ENCODE peak calls at places on chromosome 3, in eight cellular contexts. One of them, this sample, is unnamed.

GRCh38 chr3:194318511-194319161 is 32.5 kb downstream of the CPN2 start:
- DNase-seq in stomach: no peak
- DNase-seq in lower lobe of right lung: no peak
- DNase-seq in neuronal stem cell: no peak
- DNase-seq in pancreas: no peak
- DNase-seq in heart left ventricle: no peak
- DNase-seq in HCT116: no peak
- DNase-seq in adrenal gland: no peak
- DNase-seq in this sample: no peak

GRCh38 chr3:174156200-174156599 is 702.9 kb upstream of the NAALADL2 start:
- DNase-seq in heart left ventricle: no peak
- DNase-seq in stomach: no peak
- DNase-seq in neuronal stem cell: no peak
- DNase-seq in HCT116: no peak
- DNase-seq in lower lobe of right lung: no peak
- DNase-seq in pancreas: no peak
- DNase-seq in adrenal gland: no peak
- DNase-seq in this sample: no peak

GRCh38 chr3:90062631-90063200 is 955.3 kb downstream of the EPHA3 start:
- DNase-seq in heart left ventricle: no peak
- DNase-seq in lower lobe of right lung: no peak
- DNase-seq in pancreas: no peak
- DNase-seq in HCT116: no peak
- DNase-seq in adrenal gland: no peak
- DNase-seq in neuronal stem cell: no peak
- DNase-seq in stomach: no peak
- DNase-seq in this sample: no peak

GRCh38 chr3:179731544-179731943 is 78.7 kb downstream of the USP13 start:
- DNase-seq in heart left ventricle: no peak
- DNase-seq in neuronal stem cell: no peak
- DNase-seq in lower lobe of right lung: peak; percentile 89
- DNase-seq in adrenal gland: no peak
- DNase-seq in pancreas: no peak
- DNase-seq in stomach: no peak
- DNase-seq in HCT116: no peak
- DNase-seq in this sample: no peak

GRCh38 chr3:128076465-128076782 is 24.2 kb downstream of the SEC61A1 start:
- DNase-seq in pancreas: no peak
- DNase-seq in adrenal gland: no peak
- DNase-seq in heart left ventricle: peak; percentile 42
- DNase-seq in HCT116: no peak
- DNase-seq in lower lobe of right lung: peak; percentile 61
- DNase-seq in neuronal stem cell: no peak
- DNase-seq in stomach: no peak
- DNase-seq in this sample: no peak

GRCh38 chr3:196440041-196440537 is 7.9 kb upstream of the UBXN7 start:
- DNase-seq in neuronal stem cell: no peak
- DNase-seq in lower lobe of right lung: no peak
- DNase-seq in heart left ventricle: peak; percentile 54
- DNase-seq in stomach: no peak
- DNase-seq in adrenal gland: no peak
- DNase-seq in pancreas: no peak
- DNase-seq in HCT116: no peak
- DNase-seq in this sample: no peak

GRCh38 chr3:114764056-114764492 is 383.0 kb downstream of the ZBTB20 start:
- DNase-seq in pancreas: no peak
- DNase-seq in heart left ventricle: no peak
- DNase-seq in adrenal gland: no peak
- DNase-seq in HCT116: no peak
- DNase-seq in stomach: no peak
- DNase-seq in neuronal stem cell: no peak
- DNase-seq in lower lobe of right lung: no peak
- DNase-seq in this sample: peak; percentile 43

GRCh38 chr3:112412494-112412893 is 79.5 kb downstream of the CD200 start:
- DNase-seq in stomach: no peak
- DNase-seq in pancreas: no peak
- DNase-seq in neuronal stem cell: no peak
- DNase-seq in lower lobe of right lung: no peak
- DNase-seq in HCT116: no peak
- DNase-seq in heart left ventricle: no peak
- DNase-seq in adrenal gland: no peak
- DNase-seq in this sample: no peak

GRCh38 chr3:55169608-55170010 is 241.8 kb upstream of the LRTM1 start:
- DNase-seq in HCT116: no peak
- DNase-seq in neuronal stem cell: no peak
- DNase-seq in adrenal gland: no peak
- DNase-seq in heart left ventricle: no peak
- DNase-seq in pancreas: no peak
- DNase-seq in lower lobe of right lung: no peak
- DNase-seq in stomach: no peak
- DNase-seq in this sample: no peak

GRCh38 chr3:30912304-30912703 is 17.8 kb upstream of the GADL1 start:
- DNase-seq in adrenal gland: no peak
- DNase-seq in stomach: no peak
- DNase-seq in pancreas: no peak
- DNase-seq in HCT116: no peak
- DNase-seq in heart left ventricle: no peak
- DNase-seq in lower lobe of right lung: no peak
- DNase-seq in neuronal stem cell: no peak
- DNase-seq in this sample: no peak

GRCh38 chr3:119669906-119670570 is 7.2 kb downstream of the COX17 start:
- DNase-seq in HCT116: no peak
- DNase-seq in pancreas: no peak
- DNase-seq in heart left ventricle: no peak
- DNase-seq in neuronal stem cell: no peak
- DNase-seq in adrenal gland: peak; percentile 69
- DNase-seq in stomach: no peak
- DNase-seq in lower lobe of right lung: no peak
- DNase-seq in this sample: no peak

GRCh38 chr3:119884161-119884557 is 102.3 kb downstream of the NR1I2 start:
- DNase-seq in heart left ventricle: no peak
- DNase-seq in neuronal stem cell: no peak
- DNase-seq in lower lobe of right lung: no peak
- DNase-seq in HCT116: no peak
- DNase-seq in stomach: no peak
- DNase-seq in pancreas: no peak
- DNase-seq in adrenal gland: no peak
- DNase-seq in this sample: no peak

GRCh38 chr3:38121832-38122461 is 15.0 kb downstream of the ACAA1 start:
- DNase-seq in stomach: peak; percentile 22
- DNase-seq in adrenal gland: no peak
- DNase-seq in neuronal stem cell: no peak
- DNase-seq in heart left ventricle: no peak
- DNase-seq in pancreas: no peak
- DNase-seq in HCT116: no peak
- DNase-seq in lower lobe of right lung: peak; percentile 36
- DNase-seq in this sample: no peak

GRCh38 chr3:151838574-151839312 is 24.8 kb downstream of the AADAC start:
- DNase-seq in lower lobe of right lung: no peak
- DNase-seq in pancreas: no peak
- DNase-seq in HCT116: peak; percentile 75
- DNase-seq in stomach: peak; percentile 61
- DNase-seq in heart left ventricle: no peak
- DNase-seq in adrenal gland: peak; percentile 70
- DNase-seq in neuronal stem cell: peak; percentile 54
- DNase-seq in this sample: peak; percentile 43

GRCh38 chr3:157160652-157161480 is 919 bp upstream of the CCNL1 start:
- DNase-seq in HCT116: peak; percentile 53
- DNase-seq in lower lobe of right lung: peak; percentile 92
- DNase-seq in pancreas: peak; percentile 77
- DNase-seq in heart left ventricle: peak; percentile 89
- DNase-seq in stomach: peak; percentile 89
- DNase-seq in neuronal stem cell: no peak
- DNase-seq in adrenal gland: peak; percentile 91
- DNase-seq in this sample: peak; percentile 89

GRCh38 chr3:129106320-129106719 is 15.3 kb downstream of the RAB43 start:
- DNase-seq in pancreas: no peak
- DNase-seq in adrenal gland: peak; percentile 56
- DNase-seq in neuronal stem cell: no peak
- DNase-seq in stomach: no peak
- DNase-seq in HCT116: no peak
- DNase-seq in lower lobe of right lung: peak; percentile 24
- DNase-seq in heart left ventricle: no peak
- DNase-seq in this sample: no peak
- H3K4me1 ChIP-seq in pancreas: no peaks in the 10 kb centered on the region
- H3K4me1 ChIP-seq in adrenal gland: peaks cover 15% of the 10 kb centered on the region
- H3K4me1 ChIP-seq in neuronal stem cell: peaks cover 4% of the 10 kb centered on the region
- H3K4me1 ChIP-seq in stomach: peaks cover 7% of the 10 kb centered on the region
- H3K4me1 ChIP-seq in HCT116: no peaks in the 10 kb centered on the region
- H3K4me1 ChIP-seq in lower lobe of right lung: peaks cover 16% of the 10 kb centered on the region
- H3K4me1 ChIP-seq in heart left ventricle: peaks cover 7% of the 10 kb centered on the region
- H3K4me1 ChIP-seq in this sample: no peaks in the 10 kb centered on the region

GRCh38 chr3:183050706-183051105 is 48.6 kb downstream of the MCCC1 start:
- DNase-seq in lower lobe of right lung: no peak
- DNase-seq in pancreas: no peak
- DNase-seq in adrenal gland: no peak
- DNase-seq in neuronal stem cell: no peak
- DNase-seq in heart left ventricle: no peak
- DNase-seq in HCT116: no peak
- DNase-seq in stomach: no peak
- DNase-seq in this sample: no peak

GRCh38 chr3:183044547-183045229 is 54.6 kb downstream of the MCCC1 start:
- DNase-seq in heart left ventricle: no peak
- DNase-seq in HCT116: no peak
- DNase-seq in lower lobe of right lung: no peak
- DNase-seq in pancreas: no peak
- DNase-seq in neuronal stem cell: no peak
- DNase-seq in stomach: no peak
- DNase-seq in adrenal gland: no peak
- DNase-seq in this sample: peak; percentile 52

GRCh38 chr3:183046883-183047282 is 52.4 kb downstream of the MCCC1 start:
- DNase-seq in lower lobe of right lung: no peak
- DNase-seq in neuronal stem cell: no peak
- DNase-seq in pancreas: no peak
- DNase-seq in adrenal gland: no peak
- DNase-seq in HCT116: no peak
- DNase-seq in heart left ventricle: no peak
- DNase-seq in stomach: no peak
- DNase-seq in this sample: no peak
- H3K36me3 ChIP-seq in lower lobe of right lung: peaks cover 80% of the 10 kb centered on the region
- H3K36me3 ChIP-seq in neuronal stem cell: peaks cover 58% of the 10 kb centered on the region
- H3K36me3 ChIP-seq in pancreas: no peaks in the 10 kb centered on the region
- H3K36me3 ChIP-seq in adrenal gland: peaks cover 18% of the 10 kb centered on the region
- H3K36me3 ChIP-seq in HCT116: peaks cover 14% of the 10 kb centered on the region
- H3K36me3 ChIP-seq in heart left ventricle: peaks cover 59% of the 10 kb centered on the region
- H3K36me3 ChIP-seq in stomach: peaks cover 28% of the 10 kb centered on the region
- H3K36me3 ChIP-seq in this sample: peaks cover 36% of the 10 kb centered on the region

GRCh38 chr3:50164984-50165383 is 9.9 kb downstream of the SEMA3F start:
- DNase-seq in heart left ventricle: no peak
- DNase-seq in lower lobe of right lung: no peak
- DNase-seq in HCT116: no peak
- DNase-seq in stomach: no peak
- DNase-seq in neuronal stem cell: no peak
- DNase-seq in pancreas: no peak
- DNase-seq in adrenal gland: no peak
- DNase-seq in this sample: no peak

GRCh38 chr3:50164056-50164455 is 8.9 kb downstream of the SEMA3F start:
- DNase-seq in neuronal stem cell: no peak
- DNase-seq in heart left ventricle: peak; percentile 50
- DNase-seq in stomach: peak; percentile 92
- DNase-seq in pancreas: peak; percentile 57
- DNase-seq in HCT116: no peak
- DNase-seq in lower lobe of right lung: peak; percentile 77
- DNase-seq in adrenal gland: peak; percentile 79
- DNase-seq in this sample: peak; percentile 75

GRCh38 chr3:50162034-50162883 is 7.1 kb downstream of the SEMA3F start:
- DNase-seq in lower lobe of right lung: no peak
- DNase-seq in stomach: no peak
- DNase-seq in heart left ventricle: no peak
- DNase-seq in pancreas: no peak
- DNase-seq in adrenal gland: no peak
- DNase-seq in HCT116: no peak
- DNase-seq in neuronal stem cell: no peak
- DNase-seq in this sample: no peak

GRCh38 chr3:50164481-50164880 is 9.4 kb downstream of the SEMA3F start:
- DNase-seq in HCT116: no peak
- DNase-seq in heart left ventricle: no peak
- DNase-seq in adrenal gland: no peak
- DNase-seq in pancreas: no peak
- DNase-seq in lower lobe of right lung: no peak
- DNase-seq in stomach: no peak
- DNase-seq in neuronal stem cell: no peak
- DNase-seq in this sample: no peak

DNA sequence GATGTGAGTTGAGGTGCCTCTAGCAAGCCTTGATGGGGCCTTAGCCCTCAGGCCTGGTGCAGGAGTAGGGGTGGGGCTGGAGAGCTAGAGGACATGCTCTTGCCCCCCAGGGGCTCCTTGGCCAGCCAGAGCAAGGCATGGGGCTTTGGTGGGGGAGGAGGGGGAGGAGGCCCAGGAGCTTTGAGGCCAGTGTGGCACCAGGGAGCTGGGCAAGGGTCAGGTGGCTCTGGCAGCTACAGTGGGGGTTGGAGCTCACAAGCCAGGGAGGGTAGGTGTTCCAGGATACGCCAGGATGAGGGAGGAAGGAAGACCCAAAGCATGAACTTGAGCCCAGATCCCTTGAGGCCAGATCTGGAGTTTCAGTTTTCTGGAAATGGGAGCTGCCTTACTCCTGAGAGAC is 8.4 kb downstream of the SEMA3F start:
- DNase-seq in pancreas: no peak
- DNase-seq in neuronal stem cell: no peak
- DNase-seq in heart left ventricle: no peak
- DNase-seq in adrenal gland: no peak
- DNase-seq in lower lobe of right lung: no peak
- DNase-seq in HCT116: no peak
- DNase-seq in stomach: no peak
- DNase-seq in this sample: no peak
- H3K4me1 ChIP-seq in pancreas: no peaks in the 10 kb centered on the region
- H3K4me1 ChIP-seq in neuronal stem cell: peaks cover 55% of the 10 kb centered on the region
- H3K4me1 ChIP-seq in heart left ventricle: peaks cover 62% of the 10 kb centered on the region
- H3K4me1 ChIP-seq in adrenal gland: peaks cover 14% of the 10 kb centered on the region
- H3K4me1 ChIP-seq in lower lobe of right lung: peaks cover 96% of the 10 kb centered on the region
- H3K4me1 ChIP-seq in HCT116: peaks cover 3% of the 10 kb centered on the region
- H3K4me1 ChIP-seq in stomach: peaks cover 100% of the 10 kb centered on the region
- H3K4me1 ChIP-seq in this sample: peaks cover 75% of the 10 kb centered on the region

GRCh38 chr3:185926445-185926844 is 11.4 kb downstream of the TRA2B start:
- DNase-seq in lower lobe of right lung: no peak
- DNase-seq in heart left ventricle: no peak
- DNase-seq in HCT116: no peak
- DNase-seq in pancreas: no peak
- DNase-seq in stomach: no peak
- DNase-seq in adrenal gland: no peak
- DNase-seq in neuronal stem cell: no peak
- DNase-seq in this sample: peak; percentile 19

GRCh38 chr3:185927501-185928200 is 10.2 kb downstream of the TRA2B start:
- DNase-seq in pancreas: no peak
- DNase-seq in heart left ventricle: no peak
- DNase-seq in neuronal stem cell: no peak
- DNase-seq in lower lobe of right lung: no peak
- DNase-seq in stomach: no peak
- DNase-seq in HCT116: no peak
- DNase-seq in adrenal gland: no peak
- DNase-seq in this sample: no peak

GRCh38 chr3:185924375-185924774 is 13.4 kb downstream of the TRA2B start:
- DNase-seq in pancreas: no peak
- DNase-seq in adrenal gland: no peak
- DNase-seq in lower lobe of right lung: no peak
- DNase-seq in HCT116: no peak
- DNase-seq in neuronal stem cell: no peak
- DNase-seq in heart left ventricle: no peak
- DNase-seq in stomach: no peak
- DNase-seq in this sample: no peak

GRCh38 chr3:185928532-185928931 is 9.3 kb downstream of the TRA2B start:
- DNase-seq in pancreas: no peak
- DNase-seq in stomach: no peak
- DNase-seq in heart left ventricle: no peak
- DNase-seq in neuronal stem cell: no peak
- DNase-seq in adrenal gland: no peak
- DNase-seq in HCT116: no peak
- DNase-seq in lower lobe of right lung: no peak
- DNase-seq in this sample: no peak

GRCh38 chr3:185925353-185925752 is 12.5 kb downstream of the TRA2B start:
- DNase-seq in neuronal stem cell: no peak
- DNase-seq in adrenal gland: no peak
- DNase-seq in HCT116: no peak
- DNase-seq in lower lobe of right lung: no peak
- DNase-seq in pancreas: no peak
- DNase-seq in stomach: no peak
- DNase-seq in heart left ventricle: no peak
- DNase-seq in this sample: no peak
- H3K36me3 ChIP-seq in neuronal stem cell: peaks cover 100% of the 10 kb centered on the region
- H3K36me3 ChIP-seq in adrenal gland: peaks cover 59% of the 10 kb centered on the region
- H3K36me3 ChIP-seq in HCT116: peaks cover 91% of the 10 kb centered on the region
- H3K36me3 ChIP-seq in lower lobe of right lung: peaks cover 73% of the 10 kb centered on the region
- H3K36me3 ChIP-seq in pancreas: peaks cover 4% of the 10 kb centered on the region
- H3K36me3 ChIP-seq in stomach: peaks cover 49% of the 10 kb centered on the region
- H3K36me3 ChIP-seq in heart left ventricle: peaks cover 76% of the 10 kb centered on the region
- H3K36me3 ChIP-seq in this sample: peaks cover 50% of the 10 kb centered on the region

This sample was measured in transverse colon.